ENCODE peak calls at places on chromosomes 12 and 14, in four cellular contexts. N, R, W and O are unnamed samples.

GRCh38 chr12:32907898-32908476 is 11.4 kb upstream of the PKP2 start:
- DNase-seq in N (no peak), R (no peak), W (no peak), O (no peak)

GRCh38 chr12:52646613-52647012 is 5.4 kb downstream of the KRT2 start:
- DNase-seq in N (no peak), R (no peak), W (no peak), O (no peak)

GRCh38 chr12:32223941-32224340 is 117.3 kb downstream of the BICD1 start:
- DNase-seq in N (no peak), R (no peak), W (no peak), O (no peak)

GRCh38 chr14:88198441-88198840 is 124.6 kb downstream of the KCNK10 start:
- DNase-seq in N (no peak), R (no peak), W (no peak), O (no peak)

GRCh38 chr14:59870277-59871165 is at the start of gene RTN1:
- DNase-seq in N (peak), R (peak), W (no peak), O (no peak)

GRCh38 chr12:130792926-130793849 is 45.9 kb downstream of the STX2 start:
- DNase-seq in N (peak), R (no peak), W (no peak), O (no peak)

GRCh38 chr12:120713861-120714482 is 3.7 kb downstream of the UNC119B start:
- DNase-seq in N (peak), R (peak), W (peak), O (peak)

GRCh38 chr14:91376547-91377477 is 40.8 kb downstream of the CCDC88C start:
- DNase-seq in N (peak), R (no peak), W (no peak), O (no peak)

GRCh38 chr14:88005978-88006851 is 1.3 kb downstream of the GPR65 start:
- DNase-seq in N (no peak), R (no peak), W (no peak), O (no peak)

GRCh38 chr12:55675671-55676070 is 32.0 kb downstream of the ITGA7 start:
- DNase-seq in N (no peak), R (no peak), W (no peak), O (no peak)

GRCh38 chr14:56339855-56340701 is 221.9 kb downstream of the PELI2 start:
- DNase-seq in N (peak), R (peak), W (peak), O (peak)

GRCh38 chr14:67357583-67358354 is 1.8 kb downstream of the ATP6V1D start:
- DNase-seq in N (no peak), R (no peak), W (no peak), O (no peak)

GRCh38 chr12:82862069-82862841 is 175.5 kb downstream of the TMTC2 start:
- DNase-seq in N (no peak), R (no peak), W (no peak), O (no peak)

GRCh38 chr14:35268946-35269345 is 23.2 kb upstream of the PSMA6 start:
- DNase-seq in N (no peak), R (no peak), W (no peak), O (no peak)

GRCh38 chr12:54749191-54749818 is 101.1 kb upstream of the DCD start:
- DNase-seq in N (peak), R (no peak), W (peak), O (peak)

GRCh38 chr14:104794641-104795467 is 694 bp downstream of the AKT1 start:
- DNase-seq in N (peak), R (peak), W (no peak), O (no peak)

GRCh38 chr12:77120156-77120555 is 54.8 kb upstream of the E2F7 start:
- DNase-seq in N (no peak), R (no peak), W (no peak), O (no peak)

GRCh38 chr12:96240656-96241055 is 46.5 kb downstream of the ELK3 start:
- DNase-seq in N (no peak), R (no peak), W (no peak), O (no peak)

GRCh38 chr12:120417917-120418316 is 20.0 kb upstream of the COX6A1 start:
- DNase-seq in N (no peak), R (no peak), W (no peak), O (no peak)

GRCh38 chr12:131044760-131045381 is 91.2 kb downstream of the ADGRD1 start:
- DNase-seq in N (no peak), R (no peak), W (no peak), O (no peak)

GRCh38 chr12:82326905-82327503 is 31.2 kb downstream of the CCDC59 start:
- DNase-seq in N (peak), R (no peak), W (peak), O (peak)

GRCh38 chr12:11755311-11755930 is 105.9 kb downstream of the ETV6 start:
- DNase-seq in N (no peak), R (no peak), W (no peak), O (no peak)

GRCh38 chr12:53427905-53428594 is 4.4 kb downstream of the AMHR2 start:
- DNase-seq in N (no peak), R (no peak), W (no peak), O (peak)

GRCh38 chr14:55730602-55731001 is 150.6 kb downstream of the KTN1 start:
- DNase-seq in N (no peak), R (no peak), W (no peak), O (no peak)

GRCh38 chr12:50224026-50224692 is 57.0 kb upstream of the CERS5 start:
- DNase-seq in N (no peak), R (peak), W (no peak), O (no peak)

GRCh38 chr12:83389237-83389996 is 702.7 kb downstream of the TMTC2 start:
- DNase-seq in N (peak), R (no peak), W (no peak), O (no peak)

GRCh38 chr12:55044135-55044534 is 24.4 kb downstream of the NEUROD4 start:
- DNase-seq in N (no peak), R (no peak), W (no peak), O (no peak)

GRCh38 chr12:45166056-45166455 is 49.8 kb upstream of the ANO6 start:
- DNase-seq in N (no peak), R (no peak), W (no peak), O (no peak)

GRCh38 chr14:66379116-66379515 is 107.1 kb upstream of the CCDC196 start:
- DNase-seq in N (no peak), R (peak), W (no peak), O (no peak)

GRCh38 chr14:60002819-60003492 is 83.0 kb downstream of the LRRC9 start:
- DNase-seq in N (peak), R (peak), W (no peak), O (no peak)

GRCh38 chr12:107564946-107565345 is 120.7 kb upstream of the PWP1 start:
- DNase-seq in N (peak), R (no peak), W (no peak), O (no peak)

GRCh38 chr12:5688226-5688625 is 256.3 kb downstream of the NTF3 start:
- DNase-seq in N (no peak), R (no peak), W (no peak), O (no peak)

GRCh38 chr12:102675672-102676071 is 195.3 kb upstream of the IGF1 start:
- DNase-seq in N (no peak), R (no peak), W (peak), O (no peak)

GRCh38 chr12:57783466-57783801 is 847 bp downstream of the TSFM start:
- DNase-seq in N (no peak), R (no peak), W (no peak), O (no peak)

GRCh38 chr14:21352587-21352986 is 31.2 kb downstream of the SUPT16H start:
- DNase-seq in N (no peak), R (no peak), W (no peak), O (no peak)

GRCh38 chr14:21346532-21347135 is 37.2 kb downstream of the SUPT16H start:
- DNase-seq in N (no peak), R (no peak), W (no peak), O (peak)

GRCh38 chr14:21343035-21343794 is 40.6 kb downstream of the SUPT16H start:
- DNase-seq in N (no peak), R (no peak), W (no peak), O (no peak)

GRCh38 chr14:21350539-21350938 is 33.3 kb downstream of the SUPT16H start:
- DNase-seq in N (no peak), R (no peak), W (no peak), O (no peak)

GRCh38 chr14:21347201-21347600 is 36.6 kb downstream of the SUPT16H start:
- DNase-seq in N (no peak), R (no peak), W (no peak), O (no peak)
- TF ChIP-seq CTCF in N (no peak), R (no peak), W (no peak), O (no peak)

DNA sequence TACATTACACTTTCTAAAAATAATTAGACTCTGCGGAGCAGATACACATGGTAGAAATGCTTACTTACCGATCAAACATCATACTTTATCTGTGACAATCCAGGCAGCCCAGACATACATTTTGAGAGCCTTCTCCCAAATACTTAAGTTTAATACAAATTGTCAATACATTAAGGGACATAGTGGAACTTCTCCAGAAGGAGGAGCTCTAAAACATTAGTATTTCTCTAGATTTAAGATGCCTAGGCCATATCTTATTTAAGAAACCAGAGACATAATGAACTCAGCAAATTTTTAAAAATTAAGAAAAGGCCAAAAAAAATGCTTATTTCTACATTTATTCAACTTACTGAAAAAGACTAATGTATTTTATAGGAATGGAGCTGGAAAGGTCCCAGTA is 16.1 kb downstream of the ACSM4 start:
- DNase-seq in N (no peak), R (no peak), W (no peak), O (no peak)
- TF ChIP-seq CTCF in N (no peak), R (no peak), W (no peak), O (no peak)

DNA sequence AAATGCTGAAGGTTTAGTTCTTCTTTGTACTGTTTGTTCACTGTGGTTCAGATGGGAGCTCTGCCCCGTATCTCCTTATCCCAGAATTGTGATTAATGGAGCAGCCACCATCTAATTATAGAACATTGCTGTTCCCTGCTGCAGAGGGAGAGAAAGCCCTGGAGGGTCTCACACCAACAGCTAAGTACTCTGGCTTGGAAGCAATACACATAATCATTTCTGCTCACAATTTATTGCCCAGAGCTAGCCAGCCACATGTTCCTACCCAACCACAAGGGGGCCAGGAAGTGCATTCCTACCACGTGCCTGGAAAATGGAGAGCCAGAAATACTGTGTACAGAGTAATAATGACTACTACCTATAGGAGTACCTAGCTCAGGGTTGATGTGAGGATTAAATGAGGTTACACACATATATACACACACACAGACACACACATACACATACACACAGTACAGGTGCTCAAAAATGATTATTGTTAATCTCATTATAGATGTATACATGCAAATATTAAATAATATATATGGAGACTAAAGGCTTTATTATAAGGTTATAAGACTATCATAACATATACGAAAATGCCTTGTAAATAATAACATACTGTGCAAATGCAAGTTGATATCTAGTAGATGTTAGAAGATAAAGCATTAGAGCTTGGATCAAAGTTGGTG is 22.3 kb downstream of the MSRB3 start:
- DNase-seq in N (peak), R (no peak), W (no peak), O (no peak)
- TF ChIP-seq CTCF in N (peak), R (no peak), W (peak), O (peak)

GRCh38 chr14:52949711-52950409 is 990 bp downstream of the FERMT2 start:
- DNase-seq in N (peak), R (no peak), W (no peak), O (no peak)

GRCh38 chr14:52950410-52950897 is 396 bp downstream of the FERMT2 start:
- DNase-seq in N (peak), R (peak), W (no peak), O (no peak)

GRCh38 chr14:52950898-52951729 is at the start of gene FERMT2:
- DNase-seq in N (peak), R (peak), W (peak), O (peak)

GRCh38 chr14:52949249-52949648 is 1.6 kb downstream of the FERMT2 start:
- DNase-seq in N (no peak), R (no peak), W (no peak), O (no peak)

DNA sequence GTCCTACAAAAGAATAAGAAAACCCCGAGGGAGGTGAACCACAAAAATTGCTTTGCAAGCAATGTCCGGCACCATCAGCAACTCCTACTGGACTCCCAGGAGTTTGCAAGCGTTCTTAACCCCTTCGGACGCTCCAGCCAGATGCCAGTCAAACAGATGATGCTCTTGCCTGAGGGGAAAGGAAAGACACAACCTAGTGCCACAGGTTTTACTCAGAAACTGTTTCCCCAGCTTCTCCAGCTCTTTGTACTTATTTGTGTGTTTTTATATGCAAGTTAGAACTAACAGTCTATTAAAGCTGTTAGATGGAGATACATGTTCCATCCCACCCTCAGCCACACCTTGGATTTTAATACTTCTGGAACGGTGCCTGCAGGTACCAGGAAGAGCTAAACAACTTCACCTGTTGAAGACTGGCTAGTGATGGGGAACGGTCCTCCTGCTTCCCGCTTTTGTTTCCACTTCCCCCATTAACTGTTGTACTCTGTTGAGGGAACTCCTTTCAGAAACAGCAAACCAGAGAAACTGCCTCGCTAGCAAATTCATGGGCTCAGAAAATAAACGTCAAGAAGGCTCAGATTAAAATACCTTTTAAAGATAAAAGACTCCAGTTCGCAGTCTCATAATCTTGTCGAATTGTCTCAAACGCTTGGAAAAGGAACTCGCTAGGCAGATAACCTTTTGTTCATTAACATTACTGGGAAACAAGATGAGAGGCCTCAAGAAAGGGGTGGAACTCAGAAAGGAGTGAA is 1.1 kb upstream of the FERMT2 start:
- DNase-seq in N (peak), R (peak), W (peak), O (peak)
- TF ChIP-seq CTCF in N (peak), R (no peak), W (peak), O (peak)

GRCh38 chr12:2858944-2859352 is 2.1 kb upstream of the TEX52 start:
- DNase-seq in N (no peak), R (no peak), W (no peak), O (no peak)
- TF ChIP-seq CTCF in N (no peak), R (no peak), W (no peak), O (no peak)

DNA sequence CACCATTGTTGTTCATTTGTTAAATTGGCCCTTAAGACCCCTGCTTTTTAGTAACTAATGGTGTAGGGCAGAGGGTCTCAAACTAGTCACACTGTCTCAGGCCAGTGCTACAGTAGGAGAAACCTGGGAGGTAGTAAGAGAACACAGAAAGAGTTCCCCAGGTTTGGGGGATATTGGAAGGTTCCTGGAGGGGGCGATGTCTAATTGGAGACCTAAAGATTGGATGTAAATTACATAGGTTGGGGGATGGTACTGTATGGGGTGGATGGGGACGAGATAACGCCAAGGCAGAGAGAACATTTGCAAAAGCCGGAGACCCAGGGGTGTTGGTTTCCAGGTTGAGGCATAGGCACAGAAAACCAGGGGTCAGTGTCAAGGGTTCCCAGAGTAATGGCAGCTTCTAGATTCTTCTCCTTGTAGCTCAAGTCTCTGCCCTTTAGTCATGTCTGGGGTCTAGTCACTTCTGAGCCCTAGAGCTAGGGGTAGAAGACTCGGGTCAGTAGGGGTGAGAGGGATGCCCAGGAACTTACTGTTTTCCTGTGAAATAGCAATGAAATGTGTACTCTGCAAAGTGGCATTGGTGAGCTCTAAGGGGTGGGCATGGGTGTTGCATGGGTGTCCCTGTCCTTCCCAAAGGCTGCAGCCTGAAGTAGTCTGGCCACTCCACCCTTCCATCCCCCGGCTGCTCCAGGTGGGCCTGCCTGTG is 21.8 kb downstream of the PLEKHG3 start:
- DNase-seq in N (no peak), R (no peak), W (no peak), O (no peak)
- TF ChIP-seq CTCF in N (no peak), R (no peak), W (no peak), O (no peak)

GRCh38 chr12:64624035-64624434 is 13.7 kb downstream of the RASSF3 start:
- DNase-seq in N (no peak), R (no peak), W (no peak), O (no peak)

GRCh38 chr12:64627781-64628180 is 17.5 kb downstream of the RASSF3 start:
- DNase-seq in N (no peak), R (no peak), W (peak), O (peak)

GRCh38 chr12:64631197-64631596 is 20.9 kb downstream of the RASSF3 start:
- DNase-seq in N (no peak), R (no peak), W (no peak), O (no peak)

GRCh38 chr12:64621257-64621942 is 11.1 kb downstream of the RASSF3 start:
- DNase-seq in N (no peak), R (no peak), W (no peak), O (no peak)

GRCh38 chr12:64625243-64626077 is 15.2 kb downstream of the RASSF3 start:
- DNase-seq in N (peak), R (peak), W (peak), O (peak)
- TF ChIP-seq CTCF in N (no peak), R (no peak), W (no peak), O (no peak)

GRCh38 chr14:47539065-47539464 is 136.3 kb downstream of the MDGA2 start:
- DNase-seq in N (peak), R (no peak), W (peak), O (no peak)
- TF ChIP-seq CTCF in N (peak), R (no peak), W (peak), O (no peak)

GRCh38 chr14:54564071-54564798 is 2.7 kb upstream of the SAMD4A start:
- DNase-seq in N (peak), R (no peak), W (peak), O (no peak)

GRCh38 chr14:54566410-54567223 is at the start of gene SAMD4A:
- DNase-seq in N (peak), R (peak), W (peak), O (peak)

GRCh38 chr14:54564799-54565235 is 2.1 kb upstream of the SAMD4A start:
- DNase-seq in N (no peak), R (no peak), W (peak), O (peak)

GRCh38 chr14:54566152-54566409 is 847 bp upstream of the SAMD4A start:
- DNase-seq in N (no peak), R (no peak), W (no peak), O (no peak)

GRCh38 chr14:54565236-54566151 is 1.4 kb upstream of the SAMD4A start:
- DNase-seq in N (peak), R (peak), W (peak), O (peak)
- TF ChIP-seq CTCF in N (peak), R (peak), W (no peak), O (peak)

DNA sequence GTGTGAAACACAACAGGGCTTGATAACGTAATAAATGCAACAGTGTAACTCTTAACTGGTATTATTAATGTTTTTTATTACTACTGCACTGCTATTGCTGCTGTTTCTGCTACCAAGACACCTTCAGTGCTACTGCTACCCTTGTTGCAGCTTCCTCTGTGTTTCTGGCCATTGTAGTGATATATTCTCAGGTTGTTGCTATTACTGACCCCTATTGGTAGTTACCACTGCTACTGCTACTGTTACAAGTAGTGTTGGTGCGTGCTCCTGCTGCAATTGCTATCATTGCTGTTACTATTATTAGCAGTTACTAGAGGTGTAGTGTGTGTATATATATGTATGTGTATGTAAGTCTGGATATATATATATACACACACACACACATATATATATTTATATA is 87.2 kb upstream of the PTPRB start:
- DNase-seq in N (peak), R (no peak), W (no peak), O (no peak)
- TF ChIP-seq CTCF in N (peak), R (no peak), W (peak), O (no peak)